ENCODE peak calls at places on chromosomes 16 and 17, in eight cellular contexts. X is hepatic stellate cell, L is NCI-H69, C is WTC11, F is NB4, B is ACHN, U is HAP-1, A is GM19239. W is an unnamed sample.

GRCh38 chr17:48612854-48613691 is 2.0 kb downstream of the HOXB8 start:
- DNase-seq in X (peak; percentile 84), L (peak; percentile 80), C (no peak), F (peak; percentile 56), B (peak; percentile 72), U (peak; percentile 47), A (peak; percentile 74), W (no peak)

GRCh38 chr17:8841844-8842243 is 25.6 kb downstream of the PIK3R6 start:
- DNase-seq in X (no peak), L (peak; percentile 44), C (no peak), F (peak; percentile 28), B (no peak), U (no peak), A (no peak), W (no peak)

GRCh38 chr16:85627835-85628556 is 14.9 kb downstream of the GSE1 start:
- DNase-seq in X (no peak), L (no peak), C (no peak), F (no peak), B (no peak), U (no peak), A (no peak), W (no peak)

GRCh38 chr16:72976047-72976746 is 71.7 kb downstream of the ZFHX3 start:
- DNase-seq in X (no peak), L (no peak), C (no peak), F (no peak), B (no peak), U (no peak), A (no peak), W (no peak)

GRCh38 chr17:7466644-7467341 is 12.6 kb downstream of the ZBTB4 start:
- DNase-seq in X (peak; percentile 72), L (no peak), C (no peak), F (no peak), B (peak; percentile 41), U (no peak), A (no peak), W (no peak)

GRCh38 chr17:4198995-4199394 is 56.0 kb downstream of the CYB5D2 start:
- DNase-seq in X (no peak), L (no peak), C (no peak), F (no peak), B (no peak), U (no peak), A (no peak), W (no peak)

GRCh38 chr17:46117117-46117516 is 76.1 kb downstream of the KANSL1 start:
- DNase-seq in X (no peak), L (no peak), C (no peak), F (no peak), B (no peak), U (no peak), A (no peak), W (no peak)

GRCh38 chr17:43740541-43740940 is 18.1 kb downstream of the SOST start:
- DNase-seq in X (peak; percentile 82), L (no peak), C (no peak), F (no peak), B (no peak), U (no peak), A (no peak), W (no peak)

GRCh38 chr17:29592850-29593545 is at the start of gene ANKRD13B:
- DNase-seq in X (no peak), L (peak; percentile 92), C (peak; percentile 71), F (peak; percentile 72), B (peak; percentile 50), U (peak; percentile 21), A (no peak), W (no peak)

GRCh38 chr16:66247516-66248089 is 118.9 kb upstream of the CDH5 start:
- DNase-seq in X (no peak), L (peak; percentile 52), C (no peak), F (no peak), B (no peak), U (no peak), A (no peak), W (no peak)

GRCh38 chr16:3444032-3444388 is 530 bp downstream of the NAA60 start:
- DNase-seq in X (peak; percentile 53), L (peak; percentile 44), C (no peak), F (peak; percentile 75), B (peak; percentile 77), U (peak; percentile 85), A (no peak), W (peak; percentile 48)

GRCh38 chr17:71975998-71976649 is 144.7 kb upstream of the SOX9 start:
- DNase-seq in X (peak; percentile 89), L (no peak), C (peak; percentile 14), F (peak; percentile 4), B (peak; percentile 65), U (no peak), A (no peak), W (peak; percentile 29)

GRCh38 chr17:58968662-58969061 is 138.0 kb downstream of the TRIM37 start:
- DNase-seq in X (no peak), L (peak; percentile 26), C (no peak), F (no peak), B (no peak), U (no peak), A (no peak), W (no peak)

GRCh38 chr17:27807567-27808470 is 7.5 kb upstream of the NOS2 start:
- DNase-seq in X (no peak), L (peak; percentile 28), C (no peak), F (no peak), B (peak; percentile 22), U (no peak), A (peak; percentile 46), W (no peak)

GRCh38 chr16:75244844-75245758 is 6.3 kb downstream of the BCAR1 start:
- DNase-seq in X (peak; percentile 97), L (no peak), C (peak; percentile 68), F (peak; percentile 61), B (peak; percentile 99), U (no peak), A (no peak), W (peak; percentile 79)

GRCh38 chr17:76014925-76015261 is 12.2 kb downstream of the EVPL start:
- DNase-seq in X (no peak), L (peak; percentile 86), C (no peak), F (no peak), B (no peak), U (no peak), A (no peak), W (no peak)

GRCh38 chr17:2700031-2700490 is 11.5 kb downstream of the CLUH start:
- DNase-seq in X (no peak), L (no peak), C (peak; percentile 7), F (no peak), B (no peak), U (no peak), A (peak; percentile 9), W (no peak)

GRCh38 chr17:78787444-78787843 is 5.4 kb upstream of the CYTH1 start:
- DNase-seq in X (no peak), L (no peak), C (no peak), F (no peak), B (no peak), U (no peak), A (no peak), W (no peak)

GRCh38 chr17:61574542-61575351 is 16.3 kb downstream of the NACA2 start:
- DNase-seq in X (peak; percentile 34), L (peak; percentile 90), C (peak; percentile 41), F (peak; percentile 16), B (peak; percentile 36), U (peak; percentile 38), A (no peak), W (peak; percentile 17)